ENCODE peak calls at places on chromosomes 2 and 18, in nine cellular contexts. One of them, this sample, is unnamed.

GRCh38 chr2:71190959-71191943 is 35.7 kb downstream of the PAIP2B start:
- DNase-seq in colonic mucosa: no peak
- DNase-seq in CD4-positive, CD25-positive, alpha-beta regulatory T cell: no peak
- DNase-seq in body of pancreas: no peak
- DNase-seq in iPS DF 6.9: no peak
- DNase-seq in mesenchymal stem cell: peak; percentile 11
- DNase-seq in transverse colon: no peak
- DNase-seq in stomach: no peak
- DNase-seq in aorta: no peak
- DNase-seq in this sample: no peak

GRCh38 chr18:54828290-54828871 is at the start of gene RAB27B:
- DNase-seq in colonic mucosa: peak; percentile 92
- DNase-seq in CD4-positive, CD25-positive, alpha-beta regulatory T cell: no peak
- DNase-seq in body of pancreas: peak; percentile 85
- DNase-seq in iPS DF 6.9: peak; percentile 39
- DNase-seq in mesenchymal stem cell: peak; percentile 94
- DNase-seq in transverse colon: peak; percentile 88
- DNase-seq in stomach: peak; percentile 88
- DNase-seq in aorta: peak; percentile 61
- DNase-seq in this sample: peak; percentile 93

GRCh38 chr2:72837171-72837570 is 11.3 kb upstream of the EXOC6B start:
- DNase-seq in colonic mucosa: no peak
- DNase-seq in CD4-positive, CD25-positive, alpha-beta regulatory T cell: no peak
- DNase-seq in body of pancreas: no peak
- DNase-seq in iPS DF 6.9: no peak
- DNase-seq in mesenchymal stem cell: peak; percentile 65
- DNase-seq in transverse colon: no peak
- DNase-seq in stomach: no peak
- DNase-seq in aorta: no peak
- DNase-seq in this sample: no peak

GRCh38 chr2:15096873-15097272 is 464.3 kb downstream of the NBAS start:
- DNase-seq in colonic mucosa: no peak
- DNase-seq in CD4-positive, CD25-positive, alpha-beta regulatory T cell: no peak
- DNase-seq in body of pancreas: no peak
- DNase-seq in iPS DF 6.9: peak; percentile 20
- DNase-seq in mesenchymal stem cell: no peak
- DNase-seq in transverse colon: no peak
- DNase-seq in stomach: no peak
- DNase-seq in aorta: no peak
- DNase-seq in this sample: peak; percentile 18

GRCh38 chr2:12717191-12717987 is 653 bp downstream of the TRIB2 start:
- DNase-seq in colonic mucosa: peak; percentile 45
- DNase-seq in CD4-positive, CD25-positive, alpha-beta regulatory T cell: peak; percentile 60
- DNase-seq in body of pancreas: peak; percentile 64
- DNase-seq in iPS DF 6.9: no peak
- DNase-seq in mesenchymal stem cell: peak; percentile 77
- DNase-seq in transverse colon: peak; percentile 54
- DNase-seq in stomach: peak; percentile 72
- DNase-seq in aorta: peak; percentile 78
- DNase-seq in this sample: peak; percentile 46

GRCh38 chr2:219045937-219046550 is 4.7 kb upstream of the CFAP65 start:
- DNase-seq in colonic mucosa: no peak
- DNase-seq in CD4-positive, CD25-positive, alpha-beta regulatory T cell: no peak
- DNase-seq in body of pancreas: no peak
- DNase-seq in iPS DF 6.9: no peak
- DNase-seq in mesenchymal stem cell: peak; percentile 45
- DNase-seq in transverse colon: no peak
- DNase-seq in stomach: no peak
- DNase-seq in aorta: no peak
- DNase-seq in this sample: peak; percentile 20

GRCh38 chr2:133456156-133456555 is 112.1 kb downstream of the NCKAP5 start:
- DNase-seq in colonic mucosa: no peak
- DNase-seq in CD4-positive, CD25-positive, alpha-beta regulatory T cell: no peak
- DNase-seq in body of pancreas: no peak
- DNase-seq in iPS DF 6.9: no peak
- DNase-seq in mesenchymal stem cell: no peak
- DNase-seq in transverse colon: no peak
- DNase-seq in stomach: no peak
- DNase-seq in aorta: no peak
- DNase-seq in this sample: no peak

GRCh38 chr2:186695081-186695756 is 1.4 kb downstream of the FAM171B start:
- DNase-seq in colonic mucosa: no peak
- DNase-seq in CD4-positive, CD25-positive, alpha-beta regulatory T cell: no peak
- DNase-seq in body of pancreas: no peak
- DNase-seq in iPS DF 6.9: no peak
- DNase-seq in mesenchymal stem cell: peak; percentile 8
- DNase-seq in transverse colon: no peak
- DNase-seq in stomach: no peak
- DNase-seq in aorta: no peak
- DNase-seq in this sample: peak; percentile 67

GRCh38 chr18:31658670-31659573 is 25.5 kb downstream of the B4GALT6 start:
- DNase-seq in colonic mucosa: no peak
- DNase-seq in CD4-positive, CD25-positive, alpha-beta regulatory T cell: no peak
- DNase-seq in body of pancreas: no peak
- DNase-seq in iPS DF 6.9: no peak
- DNase-seq in mesenchymal stem cell: peak; percentile 67
- DNase-seq in transverse colon: no peak
- DNase-seq in stomach: no peak
- DNase-seq in aorta: no peak
- DNase-seq in this sample: peak; percentile 38

GRCh38 chr2:25042321-25043240 is 705 bp downstream of the EFR3B start:
- DNase-seq in colonic mucosa: peak; percentile 36
- DNase-seq in CD4-positive, CD25-positive, alpha-beta regulatory T cell: no peak
- DNase-seq in body of pancreas: peak; percentile 37
- DNase-seq in iPS DF 6.9: no peak
- DNase-seq in mesenchymal stem cell: peak; percentile 59
- DNase-seq in transverse colon: peak; percentile 30
- DNase-seq in stomach: peak; percentile 38
- DNase-seq in aorta: peak; percentile 59
- DNase-seq in this sample: peak; percentile 21

GRCh38 chr2:175432021-175432420 is 250.5 kb upstream of the ATP5MC3 start:
- DNase-seq in colonic mucosa: no peak
- DNase-seq in CD4-positive, CD25-positive, alpha-beta regulatory T cell: no peak
- DNase-seq in body of pancreas: no peak
- DNase-seq in iPS DF 6.9: no peak
- DNase-seq in mesenchymal stem cell: no peak
- DNase-seq in transverse colon: no peak
- DNase-seq in stomach: no peak
- DNase-seq in aorta: no peak
- DNase-seq in this sample: no peak

GRCh38 chr2:107712857-107713256 is 113.8 kb upstream of the RGPD4 start:
- DNase-seq in colonic mucosa: no peak
- DNase-seq in CD4-positive, CD25-positive, alpha-beta regulatory T cell: no peak
- DNase-seq in body of pancreas: no peak
- DNase-seq in iPS DF 6.9: no peak
- DNase-seq in mesenchymal stem cell: peak; percentile 24
- DNase-seq in transverse colon: no peak
- DNase-seq in stomach: no peak
- DNase-seq in aorta: no peak
- DNase-seq in this sample: no peak

GRCh38 chr2:148042219-148042618 is 21.3 kb downstream of the MBD5 start:
- DNase-seq in colonic mucosa: no peak
- DNase-seq in CD4-positive, CD25-positive, alpha-beta regulatory T cell: no peak
- DNase-seq in body of pancreas: no peak
- DNase-seq in iPS DF 6.9: no peak
- DNase-seq in mesenchymal stem cell: no peak
- DNase-seq in transverse colon: no peak
- DNase-seq in stomach: no peak
- DNase-seq in aorta: no peak
- DNase-seq in this sample: no peak

GRCh38 chr18:63585988-63586387 is 1.2 kb upstream of the SERPINB13 start:
- DNase-seq in colonic mucosa: no peak
- DNase-seq in CD4-positive, CD25-positive, alpha-beta regulatory T cell: no peak
- DNase-seq in body of pancreas: no peak
- DNase-seq in iPS DF 6.9: no peak
- DNase-seq in mesenchymal stem cell: no peak
- DNase-seq in transverse colon: no peak
- DNase-seq in stomach: no peak
- DNase-seq in aorta: no peak
- DNase-seq in this sample: no peak

GRCh38 chr2:237152361-237152760 is 66.7 kb downstream of the COPS8 start:
- DNase-seq in colonic mucosa: no peak
- DNase-seq in CD4-positive, CD25-positive, alpha-beta regulatory T cell: no peak
- DNase-seq in body of pancreas: no peak
- DNase-seq in iPS DF 6.9: no peak
- DNase-seq in mesenchymal stem cell: peak; percentile 58
- DNase-seq in transverse colon: no peak
- DNase-seq in stomach: no peak
- DNase-seq in aorta: no peak
- DNase-seq in this sample: no peak

GRCh38 chr2:111029135-111029927 is 91.4 kb upstream of the BCL2L11 start:
- DNase-seq in colonic mucosa: peak; percentile 83
- DNase-seq in CD4-positive, CD25-positive, alpha-beta regulatory T cell: no peak
- DNase-seq in body of pancreas: no peak
- DNase-seq in iPS DF 6.9: peak; percentile 25
- DNase-seq in mesenchymal stem cell: no peak
- DNase-seq in transverse colon: peak; percentile 66
- DNase-seq in stomach: peak; percentile 25
- DNase-seq in aorta: no peak
- DNase-seq in this sample: no peak

GRCh38 chr2:165239230-165239629 is at the start of gene SCN2A:
- DNase-seq in colonic mucosa: no peak
- DNase-seq in CD4-positive, CD25-positive, alpha-beta regulatory T cell: no peak
- DNase-seq in body of pancreas: no peak
- DNase-seq in iPS DF 6.9: peak; percentile 43
- DNase-seq in mesenchymal stem cell: peak; percentile 64
- DNase-seq in transverse colon: no peak
- DNase-seq in stomach: no peak
- DNase-seq in aorta: no peak
- DNase-seq in this sample: peak; percentile 46

GRCh38 chr2:88181511-88181910 is 11.4 kb downstream of the THNSL2 start:
- DNase-seq in colonic mucosa: no peak
- DNase-seq in CD4-positive, CD25-positive, alpha-beta regulatory T cell: no peak
- DNase-seq in body of pancreas: no peak
- DNase-seq in iPS DF 6.9: no peak
- DNase-seq in mesenchymal stem cell: peak; percentile 13
- DNase-seq in transverse colon: no peak
- DNase-seq in stomach: no peak
- DNase-seq in aorta: no peak
- DNase-seq in this sample: peak; percentile 29

DNA sequence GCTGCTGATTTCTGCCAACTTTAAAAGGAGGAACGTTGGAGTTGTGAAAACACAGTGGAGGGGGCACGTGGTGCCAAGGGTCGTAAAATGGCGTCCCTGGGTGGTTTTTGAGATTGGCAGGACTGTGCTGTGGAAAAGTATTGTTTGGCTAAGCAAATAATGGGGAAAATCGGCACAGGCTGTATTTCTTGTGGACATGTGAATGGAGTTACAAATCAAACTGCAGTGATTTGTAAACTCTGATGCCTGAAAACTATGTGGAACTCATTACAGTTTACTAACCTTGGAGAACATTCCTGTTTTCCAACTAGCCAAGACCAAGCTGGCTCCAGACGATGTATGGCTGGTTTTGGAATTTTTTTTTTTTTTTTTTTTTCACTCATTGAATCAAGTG is 68.7 kb downstream of the KCTD1 start:
- DNase-seq in colonic mucosa: no peak
- DNase-seq in CD4-positive, CD25-positive, alpha-beta regulatory T cell: no peak
- DNase-seq in body of pancreas: no peak
- DNase-seq in iPS DF 6.9: no peak
- DNase-seq in mesenchymal stem cell: no peak
- DNase-seq in transverse colon: no peak
- DNase-seq in stomach: no peak
- DNase-seq in aorta: no peak
- DNase-seq in this sample: peak; percentile 36
- H3K4me1 ChIP-seq in colonic mucosa: no peaks in the 10 kb centered on the region
- H3K4me1 ChIP-seq in CD4-positive, CD25-positive, alpha-beta regulatory T cell: no peaks in the 10 kb centered on the region
- H3K4me1 ChIP-seq in body of pancreas: peaks cover 8% of the 10 kb centered on the region
- H3K4me1 ChIP-seq in iPS DF 6.9: peaks cover 6% of the 10 kb centered on the region
- H3K4me1 ChIP-seq in mesenchymal stem cell: peaks cover 27% of the 10 kb centered on the region
- H3K4me1 ChIP-seq in transverse colon: no peaks in the 10 kb centered on the region
- H3K4me1 ChIP-seq in stomach: no peaks in the 10 kb centered on the region
- H3K4me1 ChIP-seq in aorta: no peaks in the 10 kb centered on the region
- H3K4me1 ChIP-seq in this sample: peaks cover 39% of the 10 kb centered on the region

DNA sequence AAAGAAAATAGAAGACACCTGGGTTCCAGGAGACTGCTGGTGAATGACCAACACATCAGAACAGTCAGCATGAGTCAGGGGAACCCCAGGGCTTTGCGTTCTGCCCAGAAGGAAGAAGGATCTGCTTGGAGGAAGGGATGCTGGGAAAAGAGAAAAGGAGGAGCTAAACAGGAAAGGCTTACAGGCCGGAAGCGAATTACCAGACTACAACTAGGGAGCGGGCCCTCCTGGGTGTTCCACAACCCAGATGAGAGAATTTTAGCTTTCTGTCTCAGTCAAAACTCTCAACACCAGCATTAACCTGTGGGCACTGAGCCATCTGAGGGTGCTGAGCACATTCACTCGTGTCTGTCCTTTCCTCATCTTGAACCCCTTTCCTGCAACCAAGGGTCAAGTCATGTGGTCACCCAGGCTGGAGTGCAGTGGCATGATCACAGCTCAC is 19.2 kb downstream of the CDC42EP3 start:
- DNase-seq in colonic mucosa: no peak
- DNase-seq in CD4-positive, CD25-positive, alpha-beta regulatory T cell: no peak
- DNase-seq in body of pancreas: no peak
- DNase-seq in iPS DF 6.9: no peak
- DNase-seq in mesenchymal stem cell: peak; percentile 82
- DNase-seq in transverse colon: no peak
- DNase-seq in stomach: no peak
- DNase-seq in aorta: peak; percentile 54
- DNase-seq in this sample: peak; percentile 95
- H3K4me1 ChIP-seq in colonic mucosa: no peaks in the 10 kb centered on the region
- H3K4me1 ChIP-seq in CD4-positive, CD25-positive, alpha-beta regulatory T cell: peaks cover 89% of the 10 kb centered on the region
- H3K4me1 ChIP-seq in body of pancreas: peaks cover 22% of the 10 kb centered on the region
- H3K4me1 ChIP-seq in iPS DF 6.9: peaks cover 19% of the 10 kb centered on the region
- H3K4me1 ChIP-seq in mesenchymal stem cell: peaks cover 30% of the 10 kb centered on the region
- H3K4me1 ChIP-seq in transverse colon: peaks cover 30% of the 10 kb centered on the region
- H3K4me1 ChIP-seq in stomach: peaks cover 40% of the 10 kb centered on the region
- H3K4me1 ChIP-seq in aorta: peaks cover 6% of the 10 kb centered on the region
- H3K4me1 ChIP-seq in this sample: peaks cover 69% of the 10 kb centered on the region

GRCh38 chr18:48548404-48548771 is 9.6 kb downstream of the CTIF start:
- DNase-seq in colonic mucosa: no peak
- DNase-seq in CD4-positive, CD25-positive, alpha-beta regulatory T cell: no peak
- DNase-seq in body of pancreas: no peak
- DNase-seq in iPS DF 6.9: no peak
- DNase-seq in mesenchymal stem cell: peak; percentile 81
- DNase-seq in transverse colon: no peak
- DNase-seq in stomach: no peak
- DNase-seq in aorta: no peak
- DNase-seq in this sample: no peak
- H3K4me1 ChIP-seq in colonic mucosa: no peaks in the 10 kb centered on the region
- H3K4me1 ChIP-seq in CD4-positive, CD25-positive, alpha-beta regulatory T cell: no peaks in the 10 kb centered on the region
- H3K4me1 ChIP-seq in body of pancreas: peaks cover 6% of the 10 kb centered on the region
- H3K4me1 ChIP-seq in iPS DF 6.9: peaks cover 13% of the 10 kb centered on the region
- H3K4me1 ChIP-seq in mesenchymal stem cell: peaks cover 48% of the 10 kb centered on the region
- H3K4me1 ChIP-seq in transverse colon: peaks cover 2% of the 10 kb centered on the region
- H3K4me1 ChIP-seq in stomach: peaks cover 9% of the 10 kb centered on the region
- H3K4me1 ChIP-seq in aorta: peaks cover 1% of the 10 kb centered on the region
- H3K4me1 ChIP-seq in this sample: peaks cover 44% of the 10 kb centered on the region

DNA sequence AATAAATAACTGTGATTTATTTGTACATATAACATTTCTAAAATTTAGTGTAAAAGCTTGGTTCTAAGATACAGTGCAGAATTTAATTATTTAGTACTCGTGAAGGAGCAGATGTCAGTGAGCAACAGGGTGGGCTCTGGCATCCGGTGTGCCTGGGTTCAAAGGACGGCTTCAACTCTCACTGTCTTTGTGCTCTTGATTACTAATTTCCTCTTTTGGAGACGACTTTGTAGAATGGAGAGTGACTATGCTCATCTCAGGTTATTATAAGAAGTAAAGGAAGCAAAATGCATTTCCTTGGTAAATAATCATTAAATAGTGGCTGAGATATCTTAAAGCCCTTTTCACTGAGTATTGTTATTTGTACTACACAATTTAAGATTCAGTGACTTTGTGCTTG is 271.7 kb downstream of the ASXL3 start:
- DNase-seq in colonic mucosa: no peak
- DNase-seq in CD4-positive, CD25-positive, alpha-beta regulatory T cell: no peak
- DNase-seq in body of pancreas: no peak
- DNase-seq in iPS DF 6.9: no peak
- DNase-seq in mesenchymal stem cell: no peak
- DNase-seq in transverse colon: no peak
- DNase-seq in stomach: no peak
- DNase-seq in aorta: no peak
- DNase-seq in this sample: no peak
- H3K4me1 ChIP-seq in colonic mucosa: no peaks in the 10 kb centered on the region
- H3K4me1 ChIP-seq in CD4-positive, CD25-positive, alpha-beta regulatory T cell: no peaks in the 10 kb centered on the region
- H3K4me1 ChIP-seq in body of pancreas: no peaks in the 10 kb centered on the region
- H3K4me1 ChIP-seq in iPS DF 6.9: no peaks in the 10 kb centered on the region
- H3K4me1 ChIP-seq in mesenchymal stem cell: no peaks in the 10 kb centered on the region
- H3K4me1 ChIP-seq in transverse colon: no peaks in the 10 kb centered on the region
- H3K4me1 ChIP-seq in stomach: no peaks in the 10 kb centered on the region
- H3K4me1 ChIP-seq in aorta: no peaks in the 10 kb centered on the region
- H3K4me1 ChIP-seq in this sample: no peaks in the 10 kb centered on the region

This sample was measured in astrocyte.